ENCODE peak calls at places on chromosomes 2 and 18, in ten cellular contexts. One of them, this sample, is unnamed.

GRCh38 chr18:8705280-8705940 is at the start of gene MTCL1:
- DNase-seq in central memory CD4-positive, alpha-beta T cell: no peak
- DNase-seq in occipital lobe: peak; percentile 58
- DNase-seq in HFFc6: peak; percentile 53
- DNase-seq in head of caudate nucleus: no peak
- DNase-seq in sciatic nerve: peak; percentile 65
- DNase-seq in neuronal stem cell: no peak
- DNase-seq in GM12878: no peak
- DNase-seq in kidney: peak; percentile 84
- DNase-seq in fibroblast of mammary gland: peak; percentile 29
- DNase-seq in this sample: no peak

GRCh38 chr2:26352892-26353291 is 6.3 kb upstream of the ADGRF3 start:
- DNase-seq in central memory CD4-positive, alpha-beta T cell: no peak
- DNase-seq in occipital lobe: no peak
- DNase-seq in HFFc6: peak; percentile 30
- DNase-seq in head of caudate nucleus: no peak
- DNase-seq in sciatic nerve: no peak
- DNase-seq in neuronal stem cell: no peak
- DNase-seq in GM12878: no peak
- DNase-seq in kidney: no peak
- DNase-seq in fibroblast of mammary gland: peak; percentile 69
- DNase-seq in this sample: no peak

GRCh38 chr2:231068525-231069222 is 12.0 kb downstream of the PSMD1 start:
- DNase-seq in central memory CD4-positive, alpha-beta T cell: no peak
- DNase-seq in occipital lobe: no peak
- DNase-seq in HFFc6: peak; percentile 83
- DNase-seq in head of caudate nucleus: no peak
- DNase-seq in sciatic nerve: no peak
- DNase-seq in neuronal stem cell: no peak
- DNase-seq in GM12878: no peak
- DNase-seq in kidney: no peak
- DNase-seq in fibroblast of mammary gland: peak; percentile 56
- DNase-seq in this sample: no peak

GRCh38 chr18:22399949-22400348 is 17.8 kb downstream of the CTAGE1 start:
- DNase-seq in central memory CD4-positive, alpha-beta T cell: no peak
- DNase-seq in occipital lobe: no peak
- DNase-seq in HFFc6: no peak
- DNase-seq in head of caudate nucleus: no peak
- DNase-seq in sciatic nerve: no peak
- DNase-seq in neuronal stem cell: no peak
- DNase-seq in GM12878: no peak
- DNase-seq in kidney: no peak
- DNase-seq in fibroblast of mammary gland: peak; percentile 47
- DNase-seq in this sample: no peak

GRCh38 chr2:27079233-27080139 is 1.1 kb downstream of the EMILIN1 start:
- DNase-seq in central memory CD4-positive, alpha-beta T cell: no peak
- DNase-seq in occipital lobe: no peak
- DNase-seq in HFFc6: no peak
- DNase-seq in head of caudate nucleus: no peak
- DNase-seq in sciatic nerve: no peak
- DNase-seq in neuronal stem cell: no peak
- DNase-seq in GM12878: no peak
- DNase-seq in kidney: peak; percentile 74
- DNase-seq in fibroblast of mammary gland: peak; percentile 51
- DNase-seq in this sample: no peak

GRCh38 chr18:79911871-79912270 is 39.6 kb downstream of the SLC66A2 start:
- DNase-seq in central memory CD4-positive, alpha-beta T cell: no peak
- DNase-seq in occipital lobe: no peak
- DNase-seq in HFFc6: no peak
- DNase-seq in head of caudate nucleus: no peak
- DNase-seq in sciatic nerve: peak; percentile 48
- DNase-seq in neuronal stem cell: no peak
- DNase-seq in GM12878: no peak
- DNase-seq in kidney: peak; percentile 62
- DNase-seq in fibroblast of mammary gland: no peak
- DNase-seq in this sample: no peak

GRCh38 chr18:363327-364115 is 95.7 kb upstream of the THOC1 start:
- DNase-seq in central memory CD4-positive, alpha-beta T cell: no peak
- DNase-seq in occipital lobe: no peak
- DNase-seq in HFFc6: peak; percentile 44
- DNase-seq in head of caudate nucleus: no peak
- DNase-seq in sciatic nerve: no peak
- DNase-seq in neuronal stem cell: no peak
- DNase-seq in GM12878: no peak
- DNase-seq in kidney: no peak
- DNase-seq in fibroblast of mammary gland: peak; percentile 94
- DNase-seq in this sample: no peak

GRCh38 chr2:226661789-226662545 is 137.7 kb downstream of the IRS1 start:
- DNase-seq in central memory CD4-positive, alpha-beta T cell: no peak
- DNase-seq in occipital lobe: no peak
- DNase-seq in HFFc6: peak; percentile 71
- DNase-seq in head of caudate nucleus: no peak
- DNase-seq in sciatic nerve: no peak
- DNase-seq in neuronal stem cell: no peak
- DNase-seq in GM12878: no peak
- DNase-seq in kidney: peak; percentile 82
- DNase-seq in fibroblast of mammary gland: peak; percentile 97
- DNase-seq in this sample: peak; percentile 75

GRCh38 chr18:26227051-26227672 is 917 bp downstream of the TAF4B start:
- DNase-seq in central memory CD4-positive, alpha-beta T cell: no peak
- DNase-seq in occipital lobe: no peak
- DNase-seq in HFFc6: no peak
- DNase-seq in head of caudate nucleus: no peak
- DNase-seq in sciatic nerve: no peak
- DNase-seq in neuronal stem cell: no peak
- DNase-seq in GM12878: no peak
- DNase-seq in kidney: no peak
- DNase-seq in fibroblast of mammary gland: peak; percentile 15
- DNase-seq in this sample: no peak

GRCh38 chr2:68907232-68907922 is 36.2 kb upstream of the BMP10 start:
- DNase-seq in central memory CD4-positive, alpha-beta T cell: no peak
- DNase-seq in occipital lobe: no peak
- DNase-seq in HFFc6: no peak
- DNase-seq in head of caudate nucleus: no peak
- DNase-seq in sciatic nerve: no peak
- DNase-seq in neuronal stem cell: no peak
- DNase-seq in GM12878: no peak
- DNase-seq in kidney: no peak
- DNase-seq in fibroblast of mammary gland: no peak
- DNase-seq in this sample: no peak

GRCh38 chr2:71506754-71507153 is 53.4 kb downstream of the DYSF start:
- DNase-seq in central memory CD4-positive, alpha-beta T cell: no peak
- DNase-seq in occipital lobe: no peak
- DNase-seq in HFFc6: no peak
- DNase-seq in head of caudate nucleus: no peak
- DNase-seq in sciatic nerve: no peak
- DNase-seq in neuronal stem cell: no peak
- DNase-seq in GM12878: no peak
- DNase-seq in kidney: no peak
- DNase-seq in fibroblast of mammary gland: no peak
- DNase-seq in this sample: no peak

GRCh38 chr2:207135340-207135739 is 30.4 kb downstream of the KLF7 start:
- DNase-seq in central memory CD4-positive, alpha-beta T cell: peak; percentile 55
- DNase-seq in occipital lobe: no peak
- DNase-seq in HFFc6: peak; percentile 61
- DNase-seq in head of caudate nucleus: no peak
- DNase-seq in sciatic nerve: no peak
- DNase-seq in neuronal stem cell: no peak
- DNase-seq in GM12878: no peak
- DNase-seq in kidney: no peak
- DNase-seq in fibroblast of mammary gland: peak; percentile 50
- DNase-seq in this sample: no peak

GRCh38 chr2:219388845-219389156 is 1.1 kb upstream of the DNPEP start:
- DNase-seq in central memory CD4-positive, alpha-beta T cell: no peak
- DNase-seq in occipital lobe: no peak
- DNase-seq in HFFc6: no peak
- DNase-seq in head of caudate nucleus: no peak
- DNase-seq in sciatic nerve: no peak
- DNase-seq in neuronal stem cell: no peak
- DNase-seq in GM12878: no peak
- DNase-seq in kidney: no peak
- DNase-seq in fibroblast of mammary gland: no peak
- DNase-seq in this sample: no peak